ENCODE peak calls at places on chromosome 4, in eight cellular contexts. R is GM23248, Z is HCT116, X is PC-3, W is neural progenitor cell, B is hepatocyte, E is MM.1S, G is GM23338. M is an unnamed sample.

GRCh38 chr4:109079177-109079576 is 223.3 kb downstream of the COL25A1 start:
- DNase-seq in R (peak; percentile 58), Z (no peak), X (peak; percentile 20), W (no peak), B (no peak), E (no peak), G (no peak), M (no peak)

GRCh38 chr4:3254302-3255131 is 5.6 kb downstream of the MSANTD1 start:
- DNase-seq in R (no peak), Z (no peak), X (no peak), W (peak; percentile 52), B (no peak), E (no peak), G (no peak), M (no peak)

GRCh38 chr4:155371432-155372043 is 5.2 kb downstream of the MAP9 start:
- DNase-seq in R (peak; percentile 43), Z (peak; percentile 16), X (peak; percentile 61), W (peak; percentile 35), B (peak; percentile 40), E (peak; percentile 56), G (peak; percentile 35), M (peak; percentile 54)

GRCh38 chr4:41696768-41697167 is 51.8 kb downstream of the PHOX2B start:
- DNase-seq in R (no peak), Z (no peak), X (no peak), W (no peak), B (no peak), E (no peak), G (peak; percentile 23), M (no peak)

GRCh38 chr4:1489639-1489995 is 83.4 kb upstream of the NKX1-1 start:
- DNase-seq in R (no peak), Z (no peak), X (no peak), W (no peak), B (no peak), E (no peak), G (no peak), M (no peak)

GRCh38 chr4:173169178-173169427 is 492 bp downstream of the GALNT7 start:
- DNase-seq in R (no peak), Z (no peak), X (peak; percentile 15), W (peak; percentile 70), B (no peak), E (no peak), G (no peak), M (no peak)

GRCh38 chr4:80989921-80990544 is 40.5 kb upstream of the BMP3 start:
- DNase-seq in R (peak; percentile 77), Z (peak; percentile 50), X (peak; percentile 80), W (peak; percentile 71), B (peak; percentile 79), E (peak; percentile 63), G (peak; percentile 83), M (peak; percentile 87)

GRCh38 chr4:55437356-55437796 is 41.6 kb downstream of the TMEM165 start:
- DNase-seq in R (peak; percentile 52), Z (no peak), X (peak; percentile 56), W (no peak), B (peak; percentile 67), E (no peak), G (no peak), M (no peak)

GRCh38 chr4:77877771-77878170 is 15.1 kb downstream of the MRPL1 start:
- DNase-seq in R (no peak), Z (no peak), X (no peak), W (no peak), B (no peak), E (no peak), G (peak; percentile 50), M (no peak)

GRCh38 chr4:25448379-25449109 is 71.5 kb downstream of the ANAPC4 start:
- DNase-seq in R (peak; percentile 71), Z (no peak), X (no peak), W (peak; percentile 13), B (no peak), E (no peak), G (peak; percentile 40), M (no peak)

GRCh38 chr4:152606800-152607577 is 71.1 kb upstream of the FBXW7 start:
- DNase-seq in R (peak; percentile 42), Z (no peak), X (peak; percentile 52), W (peak; percentile 29), B (no peak), E (no peak), G (peak; percentile 51), M (no peak)

GRCh38 chr4:168070903-168071302 is 21.4 kb upstream of the ANXA10 start:
- DNase-seq in R (no peak), Z (no peak), X (no peak), W (no peak), B (no peak), E (peak; percentile 18), G (no peak), M (no peak)

GRCh38 chr4:53128959-53129358 is 236.9 kb downstream of the SCFD2 start:
- DNase-seq in R (peak; percentile 13), Z (no peak), X (no peak), W (no peak), B (no peak), E (no peak), G (no peak), M (no peak)

GRCh38 chr4:5460106-5460801 is 248.1 kb downstream of the EVC2 start:
- DNase-seq in R (peak; percentile 47), Z (peak; percentile 4), X (peak; percentile 32), W (peak; percentile 63), B (peak; percentile 43), E (peak; percentile 23), G (peak; percentile 71), M (peak; percentile 8)

GRCh38 chr4:26636458-26636857 is 52.6 kb downstream of the TBC1D19 start:
- DNase-seq in R (no peak), Z (no peak), X (no peak), W (no peak), B (no peak), E (no peak), G (no peak), M (no peak)

GRCh38 chr4:22514001-22514400 is 1.9 kb downstream of the ADGRA3 start:
- DNase-seq in R (peak; percentile 78), Z (no peak), X (peak; percentile 81), W (no peak), B (no peak), E (no peak), G (no peak), M (no peak)

GRCh38 chr4:73698217-73698616 is 42.2 kb upstream of the CXCL8 start:
- DNase-seq in R (peak; percentile 63), Z (no peak), X (peak; percentile 44), W (peak; percentile 7), B (no peak), E (no peak), G (no peak), M (no peak)

GRCh38 chr4:98648602-98649001 is 9.8 kb downstream of the TSPAN5 start:
- DNase-seq in R (no peak), Z (no peak), X (no peak), W (no peak), B (no peak), E (no peak), G (no peak), M (no peak)

GRCh38 chr4:88967883-88968316 is 89.1 kb downstream of the FAM13A start:
- DNase-seq in R (no peak), Z (no peak), X (peak; percentile 31), W (no peak), B (no peak), E (no peak), G (no peak), M (no peak)

GRCh38 chr4:15691346-15692140 is 9.9 kb downstream of the FAM200B start:
- DNase-seq in R (peak; percentile 79), Z (no peak), X (peak; percentile 42), W (peak; percentile 23), B (no peak), E (no peak), G (no peak), M (no peak)

DNA sequence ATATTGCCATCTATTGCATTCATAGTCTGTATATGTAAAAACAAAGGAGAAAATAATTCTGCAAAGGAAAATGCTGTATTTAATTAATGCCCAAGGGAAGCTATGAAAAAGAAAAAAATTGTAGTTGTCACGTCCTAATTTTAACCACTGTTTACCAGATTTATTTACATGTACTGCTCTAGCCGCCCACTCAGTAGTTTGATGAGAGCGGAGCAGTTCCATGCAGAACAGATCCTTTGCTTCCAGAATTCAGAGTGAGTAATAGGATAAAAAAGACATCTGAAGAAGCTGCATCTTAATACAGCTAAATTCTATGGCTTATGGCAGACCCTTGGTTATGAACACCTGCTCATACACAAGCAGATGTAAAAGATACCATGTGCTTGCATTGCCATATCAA is 287.0 kb downstream of the GASK1B start:
- DNase-seq in R (no peak), Z (no peak), X (no peak), W (no peak), B (no peak), E (no peak), G (no peak), M (no peak)
- H3K4me1 ChIP-seq in R (no peaks in the 10 kb centered on the region), Z (no peaks in the 10 kb centered on the region), X (no peaks in the 10 kb centered on the region), W (peaks cover 13% of the 10 kb centered on the region), B (no peaks in the 10 kb centered on the region), E (no peaks in the 10 kb centered on the region), G (no peaks in the 10 kb centered on the region), M (no peaks in the 10 kb centered on the region)

GRCh38 chr4:183806341-183806740 is 98.8 kb upstream of the STOX2 start:
- DNase-seq in R (no peak), Z (no peak), X (no peak), W (no peak), B (no peak), E (no peak), G (no peak), M (no peak)
- TF ChIP-seq EZH2phosphoT487 in R (no peak), Z (no peak), X (no peak), W (no peak), B (no peak), E (no peak), G (no peak), M (no peak)

DNA sequence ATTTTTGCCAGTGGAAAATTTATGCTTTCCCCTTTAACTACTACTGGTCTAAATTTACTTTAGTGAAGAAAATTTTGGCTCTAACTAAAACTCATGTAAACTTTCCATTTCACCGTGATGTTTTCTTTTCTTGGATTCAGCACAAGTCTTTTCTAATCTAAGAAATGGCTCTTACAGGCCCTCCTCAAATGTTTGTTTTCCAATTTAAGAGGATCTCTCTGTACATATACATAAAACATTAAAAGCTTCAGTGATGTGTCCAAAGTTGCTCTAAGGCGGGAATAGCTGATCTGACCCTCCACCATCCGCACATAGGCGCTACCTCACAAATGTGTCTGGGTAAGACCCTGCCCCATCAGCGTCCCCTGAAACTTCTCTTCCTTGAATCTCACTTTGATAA is 68.1 kb downstream of the MAML3 start:
- DNase-seq in R (no peak), Z (no peak), X (no peak), W (no peak), B (no peak), E (no peak), G (no peak), M (no peak)
- H3K4me3 ChIP-seq in R (no peak overlapping the region), Z (no peak overlapping the region), X (peak overlapping the region; percentile 54), W (no peak overlapping the region), B (no peak overlapping the region), E (no peak overlapping the region), G (no peak overlapping the region), M (no peak overlapping the region)

DNA sequence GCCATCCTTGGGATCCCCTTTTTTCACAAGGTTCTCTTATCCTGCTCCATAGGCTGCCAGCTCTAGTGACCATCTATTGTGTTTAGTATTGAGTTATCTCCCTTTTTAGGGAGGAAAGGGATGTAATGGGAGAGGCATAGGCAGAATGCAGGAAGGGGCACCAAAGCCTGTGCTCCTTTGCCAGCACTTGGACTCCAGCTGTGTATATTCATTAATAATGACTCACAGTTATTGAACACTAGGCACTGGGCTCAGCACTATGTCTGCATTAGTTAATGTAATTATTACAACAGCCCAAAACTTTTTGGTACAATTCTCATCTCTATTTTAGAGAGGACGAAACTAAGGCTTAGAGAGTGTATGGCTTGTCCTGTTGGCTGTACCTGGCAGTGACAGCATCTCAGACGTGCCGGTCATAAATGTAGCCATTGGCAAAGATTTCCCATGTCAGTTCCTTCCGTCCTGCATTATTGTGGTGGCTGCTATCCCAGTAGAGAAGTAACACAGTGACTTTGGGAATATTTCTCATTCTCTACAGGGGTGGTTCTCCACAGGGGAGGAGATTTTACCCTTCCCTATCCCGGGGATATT is 90.3 kb downstream of the AFF1 start:
- DNase-seq in R (no peak), Z (no peak), X (no peak), W (no peak), B (no peak), E (no peak), G (no peak), M (no peak)
- H3K4me1 ChIP-seq in R (peaks cover 10% of the 10 kb centered on the region), Z (no peaks in the 10 kb centered on the region), X (no peaks in the 10 kb centered on the region), W (peaks cover 55% of the 10 kb centered on the region), B (peaks cover 30% of the 10 kb centered on the region), E (peaks cover 9% of the 10 kb centered on the region), G (peaks cover 48% of the 10 kb centered on the region), M (peaks cover 44% of the 10 kb centered on the region)

M was measured in OCI-LY7.